ENCODE peak calls at places on chromosomes 6 and 20, in four cellular contexts. A, O, P and X are unnamed samples.

GRCh38 chr6:28001351-28001750 is 44.3 kb downstream of the OR2B6 start:
- DNase-seq in A (no peak), O (no peak), P (no peak), X (no peak)

GRCh38 chr6:154558513-154558912 is 48.0 kb upstream of the CNKSR3 start:
- DNase-seq in A (no peak), O (no peak), P (no peak), X (no peak)

GRCh38 chr6:2235782-2236495 is 9.5 kb downstream of the GMDS start:
- DNase-seq in A (no peak), O (peak), P (no peak), X (no peak)

GRCh38 chr6:116975600-116975999 is 98.6 kb downstream of the RFX6 start:
- DNase-seq in A (no peak), O (no peak), P (no peak), X (no peak)

GRCh38 chr6:165956874-165957273 is 210.8 kb downstream of the TBXT start:
- DNase-seq in A (no peak), O (no peak), P (no peak), X (no peak)

GRCh38 chr20:668638-669037 is 7.0 kb downstream of the SCRT2 start:
- DNase-seq in A (no peak), O (no peak), P (no peak), X (no peak)

GRCh38 chr20:24763386-24764026 is 185.6 kb upstream of the CST7 start:
- DNase-seq in A (no peak), O (no peak), P (no peak), X (no peak)

GRCh38 chr6:35831257-35832007 is 26.3 kb downstream of the LHFPL5 start:
- DNase-seq in A (no peak), O (no peak), P (no peak), X (no peak)

GRCh38 chr6:121666809-121667208 is 231.4 kb downstream of the GJA1 start:
- DNase-seq in A (no peak), O (no peak), P (peak), X (peak)

GRCh38 chr6:101458341-101458740 is 64.8 kb downstream of the GRIK2 start:
- DNase-seq in A (no peak), O (no peak), P (no peak), X (peak)

GRCh38 chr6:69069881-69070280 is 434.8 kb downstream of the ADGRB3 start:
- DNase-seq in A (no peak), O (no peak), P (no peak), X (no peak)

GRCh38 chr20:47220161-47220582 is 136.3 kb downstream of the ZMYND8 start:
- DNase-seq in A (no peak), O (peak), P (peak), X (peak)

GRCh38 chr20:21703740-21704407 is 1.6 kb upstream of the PAX1 start:
- DNase-seq in A (no peak), O (no peak), P (no peak), X (no peak)

GRCh38 chr6:168192195-168192900 is 113.3 kb upstream of the FRMD1 start:
- DNase-seq in A (no peak), O (peak), P (no peak), X (no peak)

GRCh38 chr20:49276201-49276894 is 1.5 kb downstream of the ZNFX1 start:
- DNase-seq in A (no peak), O (no peak), P (peak), X (peak)

GRCh38 chr6:167244064-167244949 is 46.8 kb upstream of the UNC93A start:
- DNase-seq in A (no peak), O (no peak), P (no peak), X (no peak)

GRCh38 chr6:170253226-170253909 is 37.5 kb downstream of the DLL1 start:
- DNase-seq in A (no peak), O (no peak), P (no peak), X (no peak)

GRCh38 chr6:133769463-133769862 is 119.5 kb upstream of the TCF21 start:
- DNase-seq in A (no peak), O (no peak), P (no peak), X (no peak)

GRCh38 chr6:69673298-69673697 is 123.5 kb downstream of the LMBRD1 start:
- DNase-seq in A (no peak), O (no peak), P (no peak), X (no peak)

GRCh38 chr6:128028183-128028582 is 127.3 kb upstream of the THEMIS start:
- DNase-seq in A (no peak), O (no peak), P (no peak), X (no peak)

GRCh38 chr20:45963059-45964011 is 8.7 kb downstream of the ZNF335 start:
- DNase-seq in A (peak), O (peak), P (peak), X (peak)

GRCh38 chr6:151228788-151229400 is 10.9 kb upstream of the AKAP12 start:
- DNase-seq in A (no peak), O (no peak), P (no peak), X (no peak)
- H3K27ac ChIP-seq in A (no peak), O (no peak), P (no peak), X (no peak)

GRCh38 chr6:108838101-108838717 is 10.0 kb upstream of the ARMC2 start:
- DNase-seq in A (no peak), O (no peak), P (no peak), X (peak)
- H3K27ac ChIP-seq in A (no peak), O (no peak), P (no peak), X (no peak)

GRCh38 chr6:146498309-146498708 is 45.3 kb upstream of the RAB32 start:
- DNase-seq in A (no peak), O (no peak), P (no peak), X (no peak)
- H3K27ac ChIP-seq in A (no peak), O (no peak), P (no peak), X (no peak)

GRCh38 chr20:63128956-63129355 is 87.0 kb downstream of the YTHDF1 start:
- DNase-seq in A (no peak), O (no peak), P (no peak), X (no peak)
- H3K27ac ChIP-seq in A (no peak), O (no peak), P (no peak), X (no peak)

GRCh38 chr20:57264151-57264792 is 2.2 kb downstream of the BMP7 start:
- DNase-seq in A (no peak), O (no peak), P (no peak), X (no peak)

GRCh38 chr20:57263767-57264150 is 2.7 kb downstream of the BMP7 start:
- DNase-seq in A (no peak), O (no peak), P (no peak), X (no peak)

GRCh38 chr20:57266251-57267157 is at the start of gene BMP7:
- DNase-seq in A (no peak), O (peak), P (no peak), X (no peak)

GRCh38 chr20:57265649-57266250 is 691 bp downstream of the BMP7 start:
- DNase-seq in A (no peak), O (peak), P (no peak), X (no peak)

GRCh38 chr20:57264908-57265648 is 1.4 kb downstream of the BMP7 start:
- DNase-seq in A (no peak), O (peak), P (no peak), X (peak)
- H3K27ac ChIP-seq in A (no peak), O (no peak), P (no peak), X (peak)

DNA sequence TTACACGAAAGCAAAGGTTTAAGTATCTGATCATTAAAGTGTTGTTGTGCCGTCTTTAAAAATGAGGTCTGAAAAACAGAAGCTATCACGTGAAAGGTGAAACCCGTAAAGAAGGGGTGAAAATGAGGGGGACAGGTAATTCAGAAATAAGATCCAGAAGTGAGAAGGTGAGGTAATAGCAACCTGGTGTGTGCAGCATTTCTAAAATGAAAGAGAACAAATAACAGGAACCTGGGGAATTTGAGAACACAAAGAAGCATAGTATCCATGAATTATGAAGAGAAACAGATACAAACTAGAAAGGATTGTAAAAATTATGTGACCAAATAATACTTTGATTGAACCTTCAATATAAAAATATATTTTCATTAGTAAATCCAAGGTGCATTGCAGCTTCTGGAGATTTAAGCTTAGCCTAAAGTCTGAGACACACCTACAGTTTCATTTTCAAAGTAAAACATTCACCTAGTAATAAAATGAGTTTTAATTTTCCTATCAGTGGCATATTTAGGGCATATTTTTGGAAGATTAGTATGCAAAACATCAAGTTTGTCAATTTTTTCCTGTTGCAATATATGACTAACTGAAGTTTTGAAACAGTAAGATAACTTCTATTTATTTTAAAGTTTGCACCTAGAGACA is 1.4 kb downstream of the HEY2 start:
- DNase-seq in A (no peak), O (no peak), P (no peak), X (no peak)
- H3K27ac ChIP-seq in A (no peak), O (no peak), P (no peak), X (peak)

GRCh38 chr6:111088668-111089003 is 1.3 kb downstream of the SLC16A10 start:
- DNase-seq in A (no peak), O (no peak), P (no peak), X (no peak)
- H3K27ac ChIP-seq in A (no peak), O (no peak), P (no peak), X (no peak)